ENCODE peak calls at places on chromosome 13, in six cellular contexts. J is ovary, P is mammary epithelial cell, F is A673, H is PC-3, N is colonic mucosa. A is an unnamed sample. For H3K9me3, the result is how much of the 10 kb centered on the place peaks cover.

GRCh38 chr13:75550159-75550567 is 572 bp downstream of the UCHL3 start:
- DNase-seq in H (peak), P (peak), N (peak), J (no peak), F (peak), A (peak)

GRCh38 chr13:113095146-113096051 is 10.2 kb upstream of the F7 start:
- DNase-seq in F (no peak), N (no peak), P (no peak), H (no peak), J (no peak), A (no peak)

GRCh38 chr13:113411216-113412023 is 41.9 kb downstream of the ADPRHL1 start:
- DNase-seq in J (no peak), H (peak), N (peak), F (no peak), P (peak), A (peak)

GRCh38 chr13:36006347-36006746 is 124.8 kb downstream of the DCLK1 start:
- DNase-seq in J (no peak), F (no peak), H (peak), N (no peak), P (no peak), A (no peak)

GRCh38 chr13:75675421-75675820 is 39.3 kb downstream of the LMO7 start:
- DNase-seq in H (no peak), J (no peak), P (peak), F (no peak), N (no peak), A (no peak)

GRCh38 chr13:40247845-40248244 is 418.6 kb downstream of the FOXO1 start:
- DNase-seq in P (peak), F (no peak), H (peak), J (no peak), N (no peak), A (no peak)

GRCh38 chr13:110499621-110500281 is 61.8 kb downstream of the RAB20 start:
- DNase-seq in J (no peak), P (no peak), F (peak), N (no peak), H (peak), A (peak)

GRCh38 chr13:24356270-24356669 is 46.9 kb downstream of the C1QTNF9 start:
- DNase-seq in J (no peak), P (no peak), H (no peak), N (no peak), F (no peak), A (no peak)

GRCh38 chr13:35179494-35179893 is 237.4 kb downstream of the NBEA start:
- DNase-seq in N (no peak), J (no peak), F (peak), P (peak), H (peak), A (no peak)

GRCh38 chr13:98976338-98976737 is 1.5 kb downstream of the DOCK9 start:
- DNase-seq in J (no peak), H (no peak), P (no peak), F (no peak), N (no peak), A (no peak)
- H3K4me3 ChIP-seq in J (no peak), H (no peak), P (no peak), F (no peak), N (no peak), A (peak)

GRCh38 chr13:46748300-46748699 is 48.7 kb downstream of the ESD start:
- DNase-seq in J (no peak), N (no peak), P (no peak), H (no peak), F (no peak), A (no peak)
- H3K9me3 ChIP-seq in J (under half), N (under half), P (under half), H (under half), F (under half), A (under half)

DNA sequence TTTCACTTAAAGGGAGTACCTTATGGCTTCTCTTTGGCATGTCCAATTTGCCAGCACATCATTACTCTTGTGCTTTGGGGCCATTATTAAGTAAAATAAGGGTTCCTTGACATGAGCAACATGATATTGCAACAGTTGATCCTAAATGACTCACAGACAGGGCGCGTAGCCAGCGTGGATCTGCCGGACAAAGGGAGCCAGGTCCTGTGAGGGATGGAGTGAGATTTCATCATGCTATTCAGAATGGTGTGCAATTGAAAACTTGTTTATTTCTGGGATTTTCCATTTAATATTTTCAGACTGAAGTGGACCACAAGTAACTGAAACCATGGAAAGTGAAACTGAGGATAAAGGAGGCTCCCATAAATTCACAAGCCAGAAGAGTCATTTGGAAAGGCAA is 48.6 kb upstream of the WASF3 start:
- DNase-seq in N (peak), J (no peak), P (peak), F (no peak), H (peak), A (no peak)
- H3K4me3 ChIP-seq in N (no peak), J (no peak), P (no peak), F (no peak), H (no peak), A (no peak)

GRCh38 chr13:106398289-106398688 is 137.2 kb downstream of the EFNB2 start:
- DNase-seq in H (no peak), P (no peak), F (no peak), N (no peak), J (no peak), A (no peak)
- H3K9me3 ChIP-seq in H (under half), P (under half), F (under half), N (under half), J (under half), A (under half)

DNA sequence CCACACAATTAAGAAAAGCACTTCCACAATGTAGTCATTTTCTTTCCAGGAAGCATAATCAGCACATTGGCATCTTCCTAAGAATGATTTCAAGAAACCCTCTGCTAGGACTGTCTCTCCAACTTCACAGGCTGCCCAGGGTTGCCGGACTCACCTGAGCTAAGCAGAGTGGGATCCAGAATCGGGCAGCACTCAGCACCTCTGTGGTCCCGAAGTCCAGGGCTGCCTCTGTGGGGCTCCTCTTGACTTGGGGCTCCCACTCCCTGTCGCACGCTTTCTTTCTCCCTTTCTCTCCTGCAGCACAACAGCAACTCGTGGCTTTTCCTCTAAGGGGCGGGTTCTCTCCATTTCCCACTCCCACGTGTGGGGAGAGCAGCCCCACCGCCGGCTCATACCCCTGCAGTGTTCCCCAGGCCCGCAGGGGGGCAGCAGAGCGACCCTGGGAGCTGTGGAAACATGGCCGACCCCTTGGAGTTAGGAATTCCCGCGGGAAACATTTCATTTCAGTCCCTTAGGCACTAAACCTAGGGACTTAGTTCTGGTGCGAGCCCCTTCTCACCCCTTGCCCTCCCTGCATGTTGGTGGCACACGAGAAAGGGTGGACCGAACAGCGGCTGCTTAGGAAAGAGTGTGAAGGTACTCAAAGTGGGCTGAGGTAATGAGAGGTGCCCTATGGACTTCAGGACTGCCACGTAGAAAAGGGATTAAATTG is at the start of gene TMEM272:
- DNase-seq in N (peak), H (peak), P (no peak), F (peak), J (peak), A (peak)
- H3K4me3 ChIP-seq in N (no peak), H (no peak), P (no peak), F (peak), J (peak), A (peak)

GRCh38 chr13:60397693-60398437 is 845 bp downstream of the TDRD3 start:
- DNase-seq in J (peak), N (peak), F (peak), H (peak), P (peak), A (peak)
- H3K9me3 ChIP-seq in J (under half), N (under half), F (under half), H (under half), P (under half), A (under half)

DNA sequence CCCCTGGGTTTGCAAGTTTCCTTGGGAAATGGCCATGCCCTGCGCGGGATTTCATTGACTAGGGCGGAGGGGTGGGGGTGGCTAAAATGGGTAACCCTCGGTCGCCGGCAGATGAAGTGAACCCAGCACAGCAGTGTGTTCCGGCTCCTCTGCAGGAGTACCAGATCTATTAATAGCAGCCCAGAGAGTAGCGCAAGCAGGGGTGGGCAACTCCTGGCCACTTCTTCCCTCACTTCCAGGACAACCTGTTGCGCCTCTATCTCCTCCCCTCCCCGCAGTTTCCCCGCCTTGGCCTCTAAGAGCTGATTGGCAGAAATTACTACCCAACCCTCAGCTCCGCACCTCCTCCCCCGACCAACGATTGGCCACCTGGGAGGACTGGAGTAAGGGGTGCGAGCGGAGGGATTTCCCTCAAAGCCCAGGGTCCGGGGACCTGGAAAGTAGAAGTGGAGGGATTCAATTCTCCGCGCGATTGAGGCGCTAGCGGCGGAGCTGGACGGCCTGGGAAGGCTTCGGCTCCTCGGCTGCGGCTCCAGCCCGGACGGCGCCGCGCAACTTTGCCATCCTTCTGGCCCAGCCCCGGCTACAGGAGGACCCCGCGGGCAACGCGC is at the start of gene FREM2:
- DNase-seq in F (peak), J (peak), H (peak), P (peak), N (peak), A (peak)
- H3K4me3 ChIP-seq in F (peak), J (peak), H (peak), P (peak), N (peak), A (peak)